ENCODE peak calls at places on chromosomes 11 and 22, in five cellular contexts. One of them, this sample, is unnamed.

GRCh38 chr22:25970348-25970995 is 198.8 kb upstream of the SEZ6L start:
- DNase-seq in H1: peak
- DNase-seq in K562: no peak
- DNase-seq in GM12878: no peak
- DNase-seq in HepG2: no peak
- DNase-seq in this sample: peak

GRCh38 chr11:65573391-65574146 is 1.2 kb downstream of the FAM89B start:
- DNase-seq in GM12878: no peak
- DNase-seq in H1: no peak
- DNase-seq in K562: no peak
- DNase-seq in HepG2: no peak
- DNase-seq in this sample: no peak

GRCh38 chr11:61369372-61370348 is 7.5 kb downstream of the TMEM138 start:
- DNase-seq in H1: no peak
- DNase-seq in K562: no peak
- DNase-seq in GM12878: peak
- DNase-seq in HepG2: peak
- DNase-seq in this sample: no peak

GRCh38 chr11:2445107-2445947 is 519 bp downstream of the KCNQ1 start:
- DNase-seq in K562: no peak
- DNase-seq in GM12878: no peak
- DNase-seq in H1: no peak
- DNase-seq in HepG2: no peak
- DNase-seq in this sample: peak

GRCh38 chr11:132220464-132220863 is 850.0 kb downstream of the NTM start:
- DNase-seq in K562: no peak
- DNase-seq in HepG2: no peak
- DNase-seq in H1: no peak
- DNase-seq in GM12878: no peak
- DNase-seq in this sample: no peak

GRCh38 chr11:83259559-83259958 is 26.6 kb downstream of the CCDC90B start:
- DNase-seq in HepG2: no peak
- DNase-seq in K562: no peak
- DNase-seq in H1: no peak
- DNase-seq in GM12878: no peak
- DNase-seq in this sample: no peak

GRCh38 chr11:36213050-36213840 is 76.0 kb downstream of the COMMD9 start:
- DNase-seq in GM12878: no peak
- DNase-seq in HepG2: no peak
- DNase-seq in K562: no peak
- DNase-seq in H1: no peak
- DNase-seq in this sample: no peak

GRCh38 chr11:43580735-43581369 is 99.7 kb upstream of the HSD17B12 start:
- DNase-seq in H1: no peak
- DNase-seq in HepG2: no peak
- DNase-seq in GM12878: no peak
- DNase-seq in K562: peak
- DNase-seq in this sample: peak

GRCh38 chr11:108223449-108224149 is 732 bp downstream of the ATM start:
- DNase-seq in K562: peak
- DNase-seq in H1: no peak
- DNase-seq in GM12878: no peak
- DNase-seq in HepG2: no peak
- DNase-seq in this sample: no peak

GRCh38 chr11:119791701-119792151 is 62.7 kb upstream of the NECTIN1 start:
- DNase-seq in K562: no peak
- DNase-seq in H1: no peak
- DNase-seq in GM12878: no peak
- DNase-seq in HepG2: no peak
- DNase-seq in this sample: no peak

GRCh38 chr11:35598254-35599125 is 19.8 kb upstream of the FJX1 start:
- DNase-seq in K562: no peak
- DNase-seq in H1: no peak
- DNase-seq in HepG2: no peak
- DNase-seq in GM12878: peak
- DNase-seq in this sample: no peak

GRCh38 chr22:23246982-23247766 is 66.9 kb downstream of the BCR start:
- DNase-seq in K562: no peak
- DNase-seq in H1: no peak
- DNase-seq in HepG2: peak
- DNase-seq in GM12878: no peak
- DNase-seq in this sample: no peak

GRCh38 chr11:1401656-1402221 is 12.0 kb downstream of the BRSK2 start:
- DNase-seq in GM12878: no peak
- DNase-seq in H1: no peak
- DNase-seq in HepG2: peak
- DNase-seq in K562: peak
- DNase-seq in this sample: peak

GRCh38 chr11:17478064-17478463 is 1.4 kb upstream of the ABCC8 start:
- DNase-seq in K562: no peak
- DNase-seq in HepG2: no peak
- DNase-seq in H1: no peak
- DNase-seq in GM12878: no peak
- DNase-seq in this sample: no peak

GRCh38 chr22:37454857-37455686 is 27.8 kb upstream of the ELFN2 start:
- DNase-seq in GM12878: no peak
- DNase-seq in HepG2: peak
- DNase-seq in H1: no peak
- DNase-seq in K562: peak
- DNase-seq in this sample: no peak

GRCh38 chr22:49767355-49768062 is 60.2 kb downstream of the BRD1 start:
- DNase-seq in K562: peak
- DNase-seq in HepG2: peak
- DNase-seq in H1: peak
- DNase-seq in GM12878: peak
- DNase-seq in this sample: peak

GRCh38 chr11:10917802-10918201 is 59.9 kb upstream of the ZBED5 start:
- DNase-seq in H1: no peak
- DNase-seq in HepG2: no peak
- DNase-seq in GM12878: no peak
- DNase-seq in K562: no peak
- DNase-seq in this sample: no peak

GRCh38 chr11:76661306-76661751 is 9.2 kb downstream of the LRRC32 start:
- DNase-seq in K562: no peak
- DNase-seq in HepG2: no peak
- DNase-seq in H1: no peak
- DNase-seq in GM12878: no peak
- DNase-seq in this sample: no peak

GRCh38 chr11:66875376-66875775 is 18.5 kb downstream of the LRFN4 start:
- DNase-seq in K562: no peak
- DNase-seq in GM12878: no peak
- DNase-seq in HepG2: no peak
- DNase-seq in H1: no peak
- DNase-seq in this sample: no peak

GRCh38 chr11:62664405-62665074 is 470 bp downstream of the C11orf98 start:
- DNase-seq in K562: peak
- DNase-seq in H1: no peak
- DNase-seq in GM12878: no peak
- DNase-seq in HepG2: peak
- DNase-seq in this sample: peak

GRCh38 chr11:121757480-121758125 is 304.8 kb upstream of the SORL1-AS1 start:
- DNase-seq in H1: no peak
- DNase-seq in K562: no peak
- DNase-seq in GM12878: no peak
- DNase-seq in HepG2: no peak
- DNase-seq in this sample: no peak

GRCh38 chr11:44324787-44325525 is 15.0 kb upstream of the ALX4 start:
- DNase-seq in HepG2: no peak
- DNase-seq in H1: no peak
- DNase-seq in GM12878: no peak
- DNase-seq in K562: no peak
- DNase-seq in this sample: no peak

GRCh38 chr11:82978422-82979099 is 77.0 kb downstream of the DDIAS start:
- DNase-seq in GM12878: peak
- DNase-seq in HepG2: peak
- DNase-seq in H1: no peak
- DNase-seq in K562: no peak
- DNase-seq in this sample: no peak

GRCh38 chr11:47373876-47374820 is 4.2 kb downstream of the SPI1 start:
- DNase-seq in HepG2: peak
- DNase-seq in K562: peak
- DNase-seq in H1: peak
- DNase-seq in GM12878: no peak
- DNase-seq in this sample: peak
- TF ChIP-seq ATF2 in HepG2: no peak
- TF ChIP-seq ATF2 in K562: no peak
- TF ChIP-seq ATF2 in H1: no peak
- TF ChIP-seq ATF2 in GM12878: no peak
- TF ChIP-seq ATF2 in this sample: no peak

GRCh38 chr11:12901272-12901671 is 107.8 kb upstream of the RASSF10 start:
- DNase-seq in H1: no peak
- DNase-seq in HepG2: peak
- DNase-seq in K562: no peak
- DNase-seq in GM12878: peak
- DNase-seq in this sample: no peak

GRCh38 chr11:12893787-12894672 is 115.1 kb upstream of the RASSF10 start:
- DNase-seq in K562: peak
- DNase-seq in H1: no peak
- DNase-seq in GM12878: no peak
- DNase-seq in HepG2: peak
- DNase-seq in this sample: peak

GRCh38 chr11:12897867-12898266 is 111.2 kb upstream of the RASSF10 start:
- DNase-seq in GM12878: no peak
- DNase-seq in HepG2: no peak
- DNase-seq in H1: no peak
- DNase-seq in K562: no peak
- DNase-seq in this sample: no peak

GRCh38 chr11:12900496-12900895 is 108.6 kb upstream of the RASSF10 start:
- DNase-seq in HepG2: peak
- DNase-seq in H1: no peak
- DNase-seq in GM12878: no peak
- DNase-seq in K562: peak
- DNase-seq in this sample: no peak

GRCh38 chr11:12897390-12897789 is 111.7 kb upstream of the RASSF10 start:
- DNase-seq in H1: no peak
- DNase-seq in K562: no peak
- DNase-seq in HepG2: no peak
- DNase-seq in GM12878: no peak
- DNase-seq in this sample: no peak
- TF ChIP-seq ATF2 in H1: no peak
- TF ChIP-seq ATF2 in K562: no peak
- TF ChIP-seq ATF2 in HepG2: no peak
- TF ChIP-seq ATF2 in GM12878: no peak
- TF ChIP-seq ATF2 in this sample: no peak

GRCh38 chr11:57668467-57668890 is 565 bp downstream of the ZDHHC5 start:
- DNase-seq in K562: peak
- DNase-seq in HepG2: no peak
- DNase-seq in H1: no peak
- DNase-seq in GM12878: no peak
- DNase-seq in this sample: no peak

GRCh38 chr11:57663975-57664374 is 3.9 kb upstream of the ZDHHC5 start:
- DNase-seq in GM12878: no peak
- DNase-seq in K562: no peak
- DNase-seq in HepG2: no peak
- DNase-seq in H1: no peak
- DNase-seq in this sample: no peak

GRCh38 chr11:57662893-57663292 is 5.0 kb upstream of the ZDHHC5 start:
- DNase-seq in K562: peak
- DNase-seq in HepG2: no peak
- DNase-seq in H1: no peak
- DNase-seq in GM12878: no peak
- DNase-seq in this sample: no peak

GRCh38 chr11:57667065-57667714 is 724 bp upstream of the ZDHHC5 start:
- DNase-seq in GM12878: no peak
- DNase-seq in H1: peak
- DNase-seq in K562: peak
- DNase-seq in HepG2: peak
- DNase-seq in this sample: peak

DNA sequence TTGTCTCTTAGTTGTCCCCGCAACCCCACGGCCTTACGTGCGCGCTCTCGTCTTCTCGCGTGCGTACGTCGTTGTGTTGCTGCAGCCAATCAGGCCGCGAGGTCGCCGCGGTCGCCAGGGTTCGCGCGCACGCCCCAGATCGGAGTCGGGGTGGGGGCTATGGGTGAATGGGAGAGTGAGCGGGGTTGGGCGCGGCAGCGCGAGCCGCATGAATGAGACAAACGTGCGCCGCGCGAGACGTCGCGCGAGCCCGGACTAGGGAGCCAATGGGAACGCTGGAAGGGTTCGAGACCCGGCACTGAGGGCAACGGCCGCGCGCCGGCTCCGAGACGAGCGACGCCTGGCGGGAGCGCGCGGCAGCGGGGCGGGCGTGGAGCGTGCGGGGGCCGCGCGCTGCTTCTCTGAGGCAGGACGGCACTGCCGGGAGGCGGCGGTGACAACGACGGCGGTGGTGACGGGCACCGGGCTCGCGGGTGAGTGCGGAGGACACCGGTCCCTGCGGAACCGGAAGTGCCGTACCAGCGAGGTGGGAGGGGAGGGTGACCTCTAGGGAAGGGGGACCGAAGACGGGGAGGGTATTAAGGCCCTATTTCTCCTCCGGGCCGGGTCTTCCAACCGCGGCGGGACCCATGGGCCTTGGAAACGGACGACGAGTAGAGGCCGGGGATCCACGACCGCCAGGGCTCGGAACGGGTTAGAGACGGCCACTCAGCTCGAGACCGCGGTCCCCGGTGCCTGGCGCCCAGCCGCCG is at the start of gene ZDHHC5:
- DNase-seq in HepG2: peak
- DNase-seq in K562: peak
- DNase-seq in H1: peak
- DNase-seq in GM12878: peak
- DNase-seq in this sample: peak
- TF ChIP-seq ATF2 in HepG2: no peak
- TF ChIP-seq ATF2 in K562: no peak
- TF ChIP-seq ATF2 in H1: no peak
- TF ChIP-seq ATF2 in GM12878: no peak
- TF ChIP-seq ATF2 in this sample: no peak

GRCh38 chr11:6612008-6612815 is at the start of gene TAF10:
- DNase-seq in HepG2: peak
- DNase-seq in H1: no peak
- DNase-seq in GM12878: peak
- DNase-seq in K562: peak
- DNase-seq in this sample: peak

GRCh38 chr11:6613496-6613895 is 1.5 kb upstream of the TAF10 start:
- DNase-seq in K562: no peak
- DNase-seq in HepG2: no peak
- DNase-seq in H1: no peak
- DNase-seq in GM12878: no peak
- DNase-seq in this sample: no peak

GRCh38 chr11:6614446-6614845 is 2.4 kb upstream of the TAF10 start:
- DNase-seq in HepG2: no peak
- DNase-seq in H1: no peak
- DNase-seq in K562: no peak
- DNase-seq in GM12878: no peak
- DNase-seq in this sample: no peak

GRCh38 chr11:6611092-6612007 is 666 bp downstream of the TAF10 start:
- DNase-seq in K562: peak
- DNase-seq in HepG2: no peak
- DNase-seq in GM12878: no peak
- DNase-seq in H1: no peak
- DNase-seq in this sample: peak

DNA sequence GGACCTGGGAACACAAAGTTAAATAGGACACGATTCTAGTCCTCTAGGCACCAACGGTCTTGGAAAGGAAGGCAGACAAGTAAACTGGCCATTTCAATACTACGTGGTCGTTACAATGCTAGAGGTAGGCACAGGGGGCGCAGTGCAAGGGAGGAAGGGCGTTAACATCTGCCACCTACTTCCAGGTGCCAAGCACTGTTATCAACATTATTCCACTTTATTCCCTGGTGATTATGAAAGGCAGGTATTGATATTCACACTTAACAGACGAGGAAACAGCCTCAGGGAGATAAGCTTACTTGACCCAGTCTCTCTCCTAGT is 760 bp upstream of the TAF10 start:
- DNase-seq in H1: no peak
- DNase-seq in GM12878: no peak
- DNase-seq in HepG2: peak
- DNase-seq in K562: peak
- DNase-seq in this sample: peak
- TF ChIP-seq ATF2 in H1: no peak
- TF ChIP-seq ATF2 in GM12878: no peak
- TF ChIP-seq ATF2 in HepG2: no peak
- TF ChIP-seq ATF2 in K562: no peak
- TF ChIP-seq ATF2 in this sample: no peak

This sample was measured in WTC11.